ENCODE peak calls at places on chromosome 11, in eight cellular contexts. P is neural crest cell, Z is NCI-H187 treated with DMSO at 0.1 percent for 48 hours, I is BE2C, G is right lobe of liver, D is HEK293T, O is 8988T, L is AG04450. C is an unnamed sample.

GRCh38 chr11:43943357-43943930 is 1.0 kb downstream of the C11orf96 start:
- DNase-seq in P (no peak), Z (no peak), I (peak), G (no peak), D (peak), O (peak), L (no peak), C (no peak)

GRCh38 chr11:130874396-130874795 is 41.9 kb downstream of the SNX19 start:
- DNase-seq in P (no peak), Z (no peak), I (no peak), G (no peak), D (no peak), O (no peak), L (no peak), C (no peak)

GRCh38 chr11:15106201-15106965 is 8.3 kb upstream of the INSC start:
- DNase-seq in P (no peak), Z (no peak), I (no peak), G (no peak), D (no peak), O (no peak), L (no peak), C (no peak)

GRCh38 chr11:64071849-64072248 is 36.1 kb downstream of the FLRT1 start:
- DNase-seq in P (no peak), Z (no peak), I (no peak), G (no peak), D (no peak), O (no peak), L (no peak), C (no peak)

GRCh38 chr11:34970033-34970432 is 53.6 kb downstream of the PDHX start:
- DNase-seq in P (no peak), Z (no peak), I (no peak), G (no peak), D (no peak), O (no peak), L (no peak), C (no peak)

GRCh38 chr11:61976420-61976800 is 9.0 kb upstream of the FTH1 start:
- DNase-seq in P (no peak), Z (no peak), I (no peak), G (no peak), D (no peak), O (no peak), L (no peak), C (no peak)

GRCh38 chr11:24624432-24624831 is 127.6 kb downstream of the LUZP2 start:
- DNase-seq in P (no peak), Z (no peak), I (no peak), G (no peak), D (no peak), O (no peak), L (no peak), C (no peak)

GRCh38 chr11:133134561-133135173 is 397.6 kb downstream of the OPCML start:
- DNase-seq in P (peak), Z (no peak), I (peak), G (peak), D (peak), O (no peak), L (no peak), C (peak)

GRCh38 chr11:62694455-62695167 is 5.3 kb upstream of the LRRN4CL start:
- DNase-seq in P (peak), Z (no peak), I (peak), G (peak), D (peak), O (peak), L (peak), C (peak)

GRCh38 chr11:45208135-45208534 is 61.7 kb downstream of the PRDM11 start:
- DNase-seq in P (no peak), Z (no peak), I (no peak), G (no peak), D (no peak), O (no peak), L (no peak), C (no peak)

C was measured in naive B cell.